ENCODE peak calls at places on chromosome 14, in eight cellular contexts. A, G, X, S, J, R, N and M are unnamed samples. For H3K36me3, the result is how much of the 10 kb centered on the place peaks cover.

GRCh38 chr14:71089974-71090373 is 182.7 kb downstream of the PCNX1 start:
- DNase-seq in R (peak), J (no peak), A (no peak), X (no peak), G (no peak), S (no peak), N (no peak), M (no peak)

GRCh38 chr14:75279153-75279738 is 618 bp downstream of the FOS start:
- DNase-seq in N (peak), A (peak), R (peak), X (peak), S (peak), G (peak), J (no peak), M (no peak)

GRCh38 chr14:23537351-23538048 is 14.1 kb downstream of the ZFHX2 start:
- DNase-seq in X (no peak), N (no peak), G (no peak), J (no peak), S (no peak), R (no peak), A (no peak), M (no peak)

GRCh38 chr14:84482256-84483071 is 1047.5 kb upstream of the FLRT2 start:
- DNase-seq in N (no peak), S (no peak), G (no peak), J (no peak), X (no peak), A (no peak), R (peak), M (peak)

GRCh38 chr14:91418387-91419043 is 895 bp upstream of the CCDC88C start:
- DNase-seq in G (peak), S (peak), R (peak), J (peak), X (no peak), A (peak), N (peak), M (no peak)

GRCh38 chr14:79992799-79993198 is 218.5 kb downstream of the DIO2 start:
- DNase-seq in J (no peak), S (no peak), R (no peak), X (no peak), N (no peak), G (no peak), A (no peak), M (no peak)

GRCh38 chr14:104293851-104294627 is 155.7 kb downstream of the KIF26A start:
- DNase-seq in A (no peak), S (no peak), X (peak), J (no peak), R (no peak), N (peak), G (peak), M (no peak)

GRCh38 chr14:39247256-39247655 is 13.5 kb downstream of the MIA2 start:
- DNase-seq in G (no peak), J (no peak), X (no peak), A (no peak), R (peak), N (no peak), S (no peak), M (peak)

GRCh38 chr14:63922696-63923421 is 70.1 kb downstream of the SYNE2 start:
- DNase-seq in N (peak), A (no peak), G (peak), S (no peak), R (peak), X (peak), J (peak), M (peak)

GRCh38 chr14:65198346-65198745 is 96.0 kb upstream of the MAX start:
- DNase-seq in S (no peak), R (no peak), X (no peak), G (no peak), A (no peak), N (no peak), J (no peak), M (no peak)

GRCh38 chr14:35277179-35277578 is 15.0 kb upstream of the PSMA6 start:
- DNase-seq in R (no peak), A (no peak), N (no peak), X (no peak), G (no peak), J (no peak), S (no peak), M (no peak)

GRCh38 chr14:89641495-89642162 is 224.6 kb upstream of the FOXN3 start:
- DNase-seq in S (no peak), N (no peak), A (no peak), J (no peak), G (no peak), R (no peak), X (no peak), M (no peak)

GRCh38 chr14:105856676-105857222 is 330.4 kb downstream of the TMEM121 start:
- DNase-seq in J (no peak), S (peak), R (no peak), A (no peak), G (peak), N (peak), X (peak), M (no peak)

GRCh38 chr14:23008836-23009235 is 1.1 kb downstream of the C14orf93 start:
- DNase-seq in R (peak), J (no peak), N (no peak), G (no peak), X (no peak), S (no peak), A (no peak), M (no peak)

GRCh38 chr14:67683821-67684220 is 9.4 kb upstream of the VTI1B start:
- DNase-seq in J (no peak), R (no peak), N (no peak), A (no peak), G (no peak), X (no peak), S (no peak), M (no peak)
- H3K36me3 ChIP-seq in J (half or more), R (under half), N (under half), A (under half), G (under half), X (under half), S (under half), M (under half)

GRCh38 chr14:73591690-73592448 is at the start of gene ACOT4:
- DNase-seq in N (peak), R (peak), X (no peak), G (peak), A (peak), J (peak), S (no peak), M (no peak)
- TF ChIP-seq CTCF in N (peak), R (no peak), X (no peak), G (peak), A (no peak), J (peak), S (peak), M (no peak)

DNA sequence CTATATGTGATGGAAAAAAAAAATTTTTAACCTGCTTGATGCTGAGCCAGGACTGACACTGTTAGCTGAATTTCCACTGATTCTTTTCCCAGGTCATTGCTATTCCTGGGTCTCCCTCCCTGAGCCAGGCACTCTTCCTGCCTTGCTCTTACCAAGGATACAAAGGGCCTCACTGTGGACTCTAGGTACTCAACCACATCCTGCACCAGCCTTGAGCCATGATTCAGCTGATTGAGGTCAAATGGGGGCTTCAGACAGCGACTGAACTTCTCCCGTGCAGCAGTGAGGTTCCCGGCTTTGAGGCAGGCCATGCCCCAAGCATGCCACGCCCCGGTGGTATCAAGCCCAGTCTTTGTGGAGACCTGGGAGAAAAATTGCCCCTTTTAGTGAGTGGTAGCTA is 54.3 kb downstream of the ZFYVE26 start:
- DNase-seq in N (no peak), J (no peak), A (no peak), X (no peak), R (no peak), G (no peak), S (no peak), M (no peak)
- H3K36me3 ChIP-seq in N (under half), J (half or more), A (under half), X (half or more), R (under half), G (under half), S (under half), M (under half)

DNA sequence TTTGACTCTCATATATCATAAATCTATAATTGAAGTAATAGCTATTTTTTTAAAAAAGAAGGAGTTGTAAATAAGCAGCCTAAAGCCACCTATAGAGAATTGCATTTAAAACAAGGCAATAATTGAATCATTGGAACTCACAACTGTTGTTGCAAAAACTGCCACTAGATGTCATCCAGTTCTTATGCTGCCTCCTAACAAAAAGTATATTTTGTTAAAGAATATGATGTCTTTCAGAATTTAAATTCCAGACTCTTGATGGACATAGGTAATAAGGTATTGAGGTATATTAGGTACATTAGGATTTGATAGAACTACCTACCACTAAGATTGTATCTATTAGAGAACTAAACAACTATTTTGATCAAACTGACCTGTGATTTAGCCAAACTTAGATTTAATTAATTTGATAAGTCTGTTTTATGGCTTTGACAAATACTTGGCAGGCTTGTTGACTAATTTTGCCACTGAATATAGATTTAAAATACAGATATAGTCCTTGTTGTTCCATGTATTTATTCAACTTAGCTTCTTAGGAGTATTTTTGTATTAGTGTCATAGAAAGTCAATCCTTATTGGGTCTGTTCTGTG is 401.4 kb downstream of the RPL10L start:
- DNase-seq in G (no peak), A (no peak), J (no peak), R (peak), X (no peak), S (no peak), N (no peak), M (no peak)
- TF ChIP-seq CTCF in G (peak), A (no peak), J (peak), R (peak), X (no peak), S (no peak), N (no peak), M (peak)